ENCODE peak calls at places on chromosomes 4 and X, in nine cellular contexts. One of them, this sample, is unnamed. For H3K4me1, the result is how much of the 10 kb centered on the place peaks cover.

GRCh38 chr4:152850377-152850776 is 70.6 kb downstream of the ARFIP1 start:
- DNase-seq in psoas muscle: peak
- DNase-seq in testis: no peak
- DNase-seq in CD8-positive, alpha-beta memory T cell: no peak
- DNase-seq in naive thymus-derived CD4-positive, alpha-beta T cell: no peak
- DNase-seq in mesendoderm: peak
- DNase-seq in tibial nerve: no peak
- DNase-seq in left ventricle myocardium inferior: no peak
- DNase-seq in tibial artery: no peak
- DNase-seq in this sample: no peak

GRCh38 chr4:47654972-47655693 is 170.1 kb downstream of the ATP10D start:
- DNase-seq in psoas muscle: no peak
- DNase-seq in testis: no peak
- DNase-seq in CD8-positive, alpha-beta memory T cell: no peak
- DNase-seq in naive thymus-derived CD4-positive, alpha-beta T cell: no peak
- DNase-seq in mesendoderm: no peak
- DNase-seq in tibial nerve: no peak
- DNase-seq in left ventricle myocardium inferior: no peak
- DNase-seq in tibial artery: no peak
- DNase-seq in this sample: no peak

GRCh38 chr4:129342820-129343219 is 246.9 kb downstream of the C4orf33 start:
- DNase-seq in psoas muscle: no peak
- DNase-seq in testis: no peak
- DNase-seq in CD8-positive, alpha-beta memory T cell: no peak
- DNase-seq in naive thymus-derived CD4-positive, alpha-beta T cell: no peak
- DNase-seq in mesendoderm: no peak
- DNase-seq in tibial nerve: no peak
- DNase-seq in left ventricle myocardium inferior: no peak
- DNase-seq in tibial artery: no peak
- DNase-seq in this sample: no peak

GRCh38 chr4:70734168-70734954 is 12.6 kb downstream of the RUFY3 start:
- DNase-seq in psoas muscle: no peak
- DNase-seq in testis: peak
- DNase-seq in CD8-positive, alpha-beta memory T cell: no peak
- DNase-seq in naive thymus-derived CD4-positive, alpha-beta T cell: peak
- DNase-seq in mesendoderm: no peak
- DNase-seq in tibial nerve: no peak
- DNase-seq in left ventricle myocardium inferior: no peak
- DNase-seq in tibial artery: no peak
- DNase-seq in this sample: no peak

GRCh38 chr4:26619784-26620183 is 35.9 kb downstream of the TBC1D19 start:
- DNase-seq in psoas muscle: no peak
- DNase-seq in testis: no peak
- DNase-seq in CD8-positive, alpha-beta memory T cell: no peak
- DNase-seq in naive thymus-derived CD4-positive, alpha-beta T cell: no peak
- DNase-seq in mesendoderm: no peak
- DNase-seq in tibial nerve: no peak
- DNase-seq in left ventricle myocardium inferior: no peak
- DNase-seq in tibial artery: no peak
- DNase-seq in this sample: no peak

GRCh38 chr4:38902695-38903094 is 35.1 kb downstream of the FAM114A1 start:
- DNase-seq in psoas muscle: no peak
- DNase-seq in testis: no peak
- DNase-seq in CD8-positive, alpha-beta memory T cell: no peak
- DNase-seq in naive thymus-derived CD4-positive, alpha-beta T cell: peak
- DNase-seq in mesendoderm: peak
- DNase-seq in tibial nerve: no peak
- DNase-seq in left ventricle myocardium inferior: no peak
- DNase-seq in tibial artery: no peak
- DNase-seq in this sample: no peak

GRCh38 chrX:2984342-2984741 is 22.0 kb upstream of the ARSH start:
- DNase-seq in psoas muscle: no peak
- DNase-seq in testis: no peak
- DNase-seq in CD8-positive, alpha-beta memory T cell: no peak
- DNase-seq in naive thymus-derived CD4-positive, alpha-beta T cell: no peak
- DNase-seq in mesendoderm: peak
- DNase-seq in tibial nerve: no peak
- DNase-seq in left ventricle myocardium inferior: no peak
- DNase-seq in tibial artery: no peak
- DNase-seq in this sample: no peak

GRCh38 chrX:13952581-13952980 is 77.1 kb downstream of the GEMIN8 start:
- DNase-seq in psoas muscle: no peak
- DNase-seq in testis: no peak
- DNase-seq in CD8-positive, alpha-beta memory T cell: no peak
- DNase-seq in naive thymus-derived CD4-positive, alpha-beta T cell: no peak
- DNase-seq in mesendoderm: no peak
- DNase-seq in tibial nerve: no peak
- DNase-seq in left ventricle myocardium inferior: no peak
- DNase-seq in tibial artery: no peak
- DNase-seq in this sample: no peak

GRCh38 chr4:142203505-142203904 is 567.1 kb downstream of the IL15 start:
- DNase-seq in psoas muscle: no peak
- DNase-seq in testis: no peak
- DNase-seq in CD8-positive, alpha-beta memory T cell: no peak
- DNase-seq in naive thymus-derived CD4-positive, alpha-beta T cell: no peak
- DNase-seq in mesendoderm: no peak
- DNase-seq in tibial nerve: no peak
- DNase-seq in left ventricle myocardium inferior: no peak
- DNase-seq in tibial artery: no peak
- DNase-seq in this sample: no peak

GRCh38 chr4:42048394-42048793 is 58.1 kb downstream of the SLC30A9 start:
- DNase-seq in psoas muscle: no peak
- DNase-seq in testis: no peak
- DNase-seq in CD8-positive, alpha-beta memory T cell: no peak
- DNase-seq in naive thymus-derived CD4-positive, alpha-beta T cell: no peak
- DNase-seq in mesendoderm: no peak
- DNase-seq in tibial nerve: no peak
- DNase-seq in left ventricle myocardium inferior: no peak
- DNase-seq in tibial artery: no peak
- DNase-seq in this sample: no peak

GRCh38 chrX:39814391-39814790 is 283.4 kb downstream of the BCOR start:
- DNase-seq in psoas muscle: no peak
- DNase-seq in testis: no peak
- DNase-seq in CD8-positive, alpha-beta memory T cell: peak
- DNase-seq in naive thymus-derived CD4-positive, alpha-beta T cell: peak
- DNase-seq in mesendoderm: no peak
- DNase-seq in tibial nerve: no peak
- DNase-seq in left ventricle myocardium inferior: no peak
- DNase-seq in tibial artery: no peak
- DNase-seq in this sample: no peak

GRCh38 chrX:155048997-155049619 is 21.8 kb downstream of the CMC4 start:
- DNase-seq in psoas muscle: peak
- DNase-seq in testis: peak
- DNase-seq in CD8-positive, alpha-beta memory T cell: peak
- DNase-seq in naive thymus-derived CD4-positive, alpha-beta T cell: peak
- DNase-seq in mesendoderm: peak
- DNase-seq in tibial nerve: no peak
- DNase-seq in left ventricle myocardium inferior: no peak
- DNase-seq in tibial artery: no peak
- DNase-seq in this sample: peak

GRCh38 chrX:42755820-42756219 is 22.1 kb downstream of the PPP1R2C start:
- DNase-seq in psoas muscle: peak
- DNase-seq in testis: peak
- DNase-seq in CD8-positive, alpha-beta memory T cell: no peak
- DNase-seq in naive thymus-derived CD4-positive, alpha-beta T cell: no peak
- DNase-seq in mesendoderm: no peak
- DNase-seq in tibial nerve: peak
- DNase-seq in left ventricle myocardium inferior: peak
- DNase-seq in tibial artery: peak
- DNase-seq in this sample: peak

GRCh38 chrX:29241831-29242230 is 654.6 kb downstream of the IL1RAPL1 start:
- DNase-seq in psoas muscle: no peak
- DNase-seq in testis: no peak
- DNase-seq in CD8-positive, alpha-beta memory T cell: no peak
- DNase-seq in naive thymus-derived CD4-positive, alpha-beta T cell: no peak
- DNase-seq in mesendoderm: no peak
- DNase-seq in tibial nerve: no peak
- DNase-seq in left ventricle myocardium inferior: no peak
- DNase-seq in tibial artery: no peak
- DNase-seq in this sample: no peak

GRCh38 chr4:39279416-39279815 is 86.7 kb downstream of the RFC1 start:
- DNase-seq in psoas muscle: no peak
- DNase-seq in testis: no peak
- DNase-seq in CD8-positive, alpha-beta memory T cell: no peak
- DNase-seq in naive thymus-derived CD4-positive, alpha-beta T cell: no peak
- DNase-seq in mesendoderm: no peak
- DNase-seq in tibial nerve: no peak
- DNase-seq in left ventricle myocardium inferior: no peak
- DNase-seq in tibial artery: no peak
- DNase-seq in this sample: no peak

GRCh38 chrX:489805-490204 is 103.1 kb upstream of the PPP2R3B start:
- DNase-seq in psoas muscle: no peak
- DNase-seq in testis: no peak
- DNase-seq in CD8-positive, alpha-beta memory T cell: no peak
- DNase-seq in naive thymus-derived CD4-positive, alpha-beta T cell: no peak
- DNase-seq in mesendoderm: no peak
- DNase-seq in tibial nerve: no peak
- DNase-seq in left ventricle myocardium inferior: no peak
- DNase-seq in tibial artery: no peak
- DNase-seq in this sample: no peak

GRCh38 chrX:67734111-67734753 is 190.4 kb downstream of the AR start:
- DNase-seq in psoas muscle: no peak
- DNase-seq in testis: no peak
- DNase-seq in CD8-positive, alpha-beta memory T cell: no peak
- DNase-seq in naive thymus-derived CD4-positive, alpha-beta T cell: no peak
- DNase-seq in mesendoderm: no peak
- DNase-seq in tibial nerve: no peak
- DNase-seq in left ventricle myocardium inferior: no peak
- DNase-seq in tibial artery: no peak
- DNase-seq in this sample: no peak

GRCh38 chr4:41257257-41257900 is 651 bp downstream of the UCHL1 start:
- DNase-seq in psoas muscle: peak
- DNase-seq in testis: peak
- DNase-seq in CD8-positive, alpha-beta memory T cell: no peak
- DNase-seq in naive thymus-derived CD4-positive, alpha-beta T cell: no peak
- DNase-seq in mesendoderm: peak
- DNase-seq in tibial nerve: no peak
- DNase-seq in left ventricle myocardium inferior: peak
- DNase-seq in tibial artery: peak
- DNase-seq in this sample: peak

GRCh38 chr4:111228874-111229273 is 606.0 kb upstream of the PITX2 start:
- DNase-seq in psoas muscle: no peak
- DNase-seq in testis: no peak
- DNase-seq in CD8-positive, alpha-beta memory T cell: no peak
- DNase-seq in naive thymus-derived CD4-positive, alpha-beta T cell: no peak
- DNase-seq in mesendoderm: no peak
- DNase-seq in tibial nerve: no peak
- DNase-seq in left ventricle myocardium inferior: no peak
- DNase-seq in tibial artery: no peak
- DNase-seq in this sample: no peak

GRCh38 chr4:118762146-118762545 is 73.8 kb downstream of the SEC24D start:
- DNase-seq in psoas muscle: no peak
- DNase-seq in testis: no peak
- DNase-seq in CD8-positive, alpha-beta memory T cell: no peak
- DNase-seq in naive thymus-derived CD4-positive, alpha-beta T cell: no peak
- DNase-seq in mesendoderm: no peak
- DNase-seq in tibial nerve: no peak
- DNase-seq in left ventricle myocardium inferior: no peak
- DNase-seq in tibial artery: no peak
- DNase-seq in this sample: no peak
- H3K4me1 ChIP-seq in psoas muscle: under half
- H3K4me1 ChIP-seq in testis: half or more
- H3K4me1 ChIP-seq in CD8-positive, alpha-beta memory T cell: under half
- H3K4me1 ChIP-seq in naive thymus-derived CD4-positive, alpha-beta T cell: under half
- H3K4me1 ChIP-seq in mesendoderm: under half
- H3K4me1 ChIP-seq in tibial nerve: under half
- H3K4me1 ChIP-seq in left ventricle myocardium inferior: half or more
- H3K4me1 ChIP-seq in tibial artery: under half
- H3K4me1 ChIP-seq in this sample: under half

GRCh38 chr4:35038845-35039244 is 1205.5 kb downstream of the ARAP2 start:
- DNase-seq in psoas muscle: no peak
- DNase-seq in testis: no peak
- DNase-seq in CD8-positive, alpha-beta memory T cell: no peak
- DNase-seq in naive thymus-derived CD4-positive, alpha-beta T cell: no peak
- DNase-seq in mesendoderm: no peak
- DNase-seq in tibial nerve: no peak
- DNase-seq in left ventricle myocardium inferior: no peak
- DNase-seq in tibial artery: no peak
- DNase-seq in this sample: no peak
- H3K4me3 ChIP-seq in psoas muscle: no peak
- H3K4me3 ChIP-seq in testis: no peak
- H3K4me3 ChIP-seq in CD8-positive, alpha-beta memory T cell: no peak
- H3K4me3 ChIP-seq in naive thymus-derived CD4-positive, alpha-beta T cell: no peak
- H3K4me3 ChIP-seq in mesendoderm: no peak
- H3K4me3 ChIP-seq in tibial nerve: no peak
- H3K4me3 ChIP-seq in left ventricle myocardium inferior: no peak
- H3K4me3 ChIP-seq in tibial artery: no peak
- H3K4me3 ChIP-seq in this sample: no peak

DNA sequence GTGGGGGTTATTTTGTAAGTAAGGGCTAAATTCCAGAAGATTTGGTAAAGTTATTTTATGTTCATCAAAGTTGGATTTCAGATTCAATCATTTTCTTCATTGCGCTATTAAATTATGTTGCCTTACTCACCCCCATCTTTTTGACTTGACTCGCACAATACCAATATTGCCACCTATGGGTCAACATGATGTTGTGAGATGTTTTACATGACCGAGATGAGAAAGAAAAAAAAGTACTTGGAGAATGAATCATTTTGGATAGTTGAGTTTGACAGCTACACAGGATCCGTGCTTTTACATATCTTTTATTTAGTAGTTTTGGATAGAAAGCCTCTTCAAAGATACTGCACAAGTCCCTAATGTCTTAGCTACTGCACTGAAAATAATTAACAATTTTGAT is 224.2 kb upstream of the EMCN start:
- DNase-seq in psoas muscle: no peak
- DNase-seq in testis: no peak
- DNase-seq in CD8-positive, alpha-beta memory T cell: no peak
- DNase-seq in naive thymus-derived CD4-positive, alpha-beta T cell: no peak
- DNase-seq in mesendoderm: peak
- DNase-seq in tibial nerve: no peak
- DNase-seq in left ventricle myocardium inferior: no peak
- DNase-seq in tibial artery: no peak
- DNase-seq in this sample: no peak
- H3K4me1 ChIP-seq in psoas muscle: under half
- H3K4me1 ChIP-seq in testis: under half
- H3K4me1 ChIP-seq in CD8-positive, alpha-beta memory T cell: under half
- H3K4me1 ChIP-seq in naive thymus-derived CD4-positive, alpha-beta T cell: under half
- H3K4me1 ChIP-seq in mesendoderm: under half
- H3K4me1 ChIP-seq in tibial nerve: under half
- H3K4me1 ChIP-seq in left ventricle myocardium inferior: under half
- H3K4me1 ChIP-seq in tibial artery: under half
- H3K4me1 ChIP-seq in this sample: under half

DNA sequence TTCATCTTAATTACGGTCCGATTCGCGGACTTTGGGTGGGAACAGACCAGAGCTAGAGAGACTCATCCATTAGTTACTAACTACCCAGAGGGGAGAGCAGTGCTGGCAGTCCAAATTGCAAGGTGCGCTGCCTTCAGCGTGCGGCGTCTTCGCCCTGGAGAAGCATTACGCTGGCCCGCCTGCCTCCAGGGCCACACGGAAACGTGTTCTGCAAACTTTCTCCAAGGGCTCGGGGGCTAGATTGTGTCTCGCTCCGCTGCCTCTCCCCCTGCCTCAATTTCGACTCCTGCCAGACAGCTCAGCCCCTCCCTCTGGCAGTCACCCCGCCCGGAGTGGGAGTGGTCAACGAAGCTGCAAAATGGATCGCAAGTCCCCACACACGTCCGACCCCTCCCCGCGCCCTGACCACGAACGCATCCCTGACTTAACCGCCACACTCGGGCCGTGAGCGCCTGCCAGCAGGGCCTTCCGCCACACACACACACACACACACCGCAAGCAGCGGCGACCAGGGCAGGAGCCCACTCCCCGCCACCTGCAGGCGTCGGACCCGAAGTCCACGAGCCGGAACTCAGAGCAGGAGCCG is 47.0 kb upstream of the NKAP start:
- DNase-seq in psoas muscle: no peak
- DNase-seq in testis: no peak
- DNase-seq in CD8-positive, alpha-beta memory T cell: no peak
- DNase-seq in naive thymus-derived CD4-positive, alpha-beta T cell: no peak
- DNase-seq in mesendoderm: no peak
- DNase-seq in tibial nerve: no peak
- DNase-seq in left ventricle myocardium inferior: no peak
- DNase-seq in tibial artery: no peak
- DNase-seq in this sample: no peak
- H3K4me3 ChIP-seq in psoas muscle: peak
- H3K4me3 ChIP-seq in testis: no peak
- H3K4me3 ChIP-seq in CD8-positive, alpha-beta memory T cell: no peak
- H3K4me3 ChIP-seq in naive thymus-derived CD4-positive, alpha-beta T cell: no peak
- H3K4me3 ChIP-seq in mesendoderm: no peak
- H3K4me3 ChIP-seq in tibial nerve: peak
- H3K4me3 ChIP-seq in left ventricle myocardium inferior: peak
- H3K4me3 ChIP-seq in tibial artery: peak
- H3K4me3 ChIP-seq in this sample: peak